ENCODE peak calls at places on chromosomes 12 and 14, in six cellular contexts. S, Q, V, X, C and J are unnamed samples.

GRCh38 chr14:59771577-59771976 is 99.0 kb downstream of the RTN1 start:
- DNase-seq in X (peak; percentile 88), V (peak; percentile 8), C (peak; percentile 10), S (no peak), Q (no peak), J (no peak)

GRCh38 chr12:93142881-93143280 is 213.8 kb upstream of the EEA1 start:
- DNase-seq in C (no peak), Q (no peak), X (no peak), S (no peak), V (no peak), J (no peak)

GRCh38 chr12:93741741-93742085 is 64.5 kb downstream of the CRADD start:
- DNase-seq in C (no peak), S (peak; percentile 30), X (no peak), V (no peak), Q (peak; percentile 57), J (peak; percentile 88)

GRCh38 chr12:113000433-113000832 is 22.1 kb downstream of the OAS2 start:
- DNase-seq in S (no peak), Q (no peak), C (no peak), V (no peak), X (no peak), J (peak; percentile 21)

GRCh38 chr14:87450193-87450592 is 542.8 kb downstream of the GALC start:
- DNase-seq in S (no peak), Q (no peak), V (no peak), X (no peak), C (no peak), J (no peak)

GRCh38 chr12:30874455-30875313 is 51.9 kb upstream of the TSPAN11 start:
- DNase-seq in X (no peak), Q (no peak), C (no peak), S (no peak), V (no peak), J (peak; percentile 36)

GRCh38 chr12:106227641-106228319 is 20.0 kb downstream of the CKAP4 start:
- DNase-seq in Q (no peak), V (no peak), C (peak; percentile 63), S (no peak), X (peak; percentile 38), J (peak; percentile 11)

GRCh38 chr12:13661005-13661887 is 320.2 kb downstream of the GRIN2B start:
- DNase-seq in S (peak; percentile 51), Q (peak; percentile 63), V (peak; percentile 47), C (peak; percentile 2), X (peak; percentile 65), J (peak; percentile 71)

GRCh38 chr14:75989134-75989533 is 3.6 kb downstream of the IFT43 start:
- DNase-seq in Q (no peak), X (peak; percentile 50), C (peak; percentile 57), S (no peak), V (peak; percentile 69), J (no peak)

GRCh38 chr12:130076752-130077151 is 85.5 kb upstream of the FZD10 start:
- DNase-seq in X (no peak), Q (no peak), S (no peak), V (no peak), C (no peak), J (no peak)

GRCh38 chr14:100640481-100641273 is 53.5 kb upstream of the BEGAIN start:
- DNase-seq in V (peak; percentile 28), X (no peak), S (no peak), Q (no peak), C (peak; percentile 40), J (no peak)

GRCh38 chr12:124504273-124505000 is 63.0 kb downstream of the NCOR2 start:
- DNase-seq in C (peak; percentile 55), Q (no peak), V (no peak), S (no peak), X (peak; percentile 19), J (no peak)

GRCh38 chr14:32980178-32980886 is 41.7 kb downstream of the NPAS3 start:
- DNase-seq in X (no peak), V (no peak), Q (no peak), S (no peak), C (no peak), J (no peak)

GRCh38 chr12:117919479-117919878 is 49.3 kb downstream of the KSR2 start:
- DNase-seq in V (no peak), X (no peak), Q (no peak), C (no peak), S (no peak), J (no peak)

GRCh38 chr14:96072076-96072475 is 32.9 kb downstream of the C14orf132 start:
- DNase-seq in C (no peak), Q (no peak), V (no peak), X (no peak), S (no peak), J (peak; percentile 12)

GRCh38 chr14:63852271-63852816 is 460 bp upstream of the SYNE2 start:
- DNase-seq in S (no peak), V (peak; percentile 20), X (peak; percentile 60), Q (no peak), C (peak; percentile 50), J (no peak)

GRCh38 chr12:1500095-1500801 is 94.1 kb downstream of the FBXL14 start:
- DNase-seq in Q (no peak), C (peak; percentile 79), X (no peak), S (no peak), V (peak; percentile 81), J (no peak)

GRCh38 chr12:124567035-124567672 is at the start of gene NCOR2:
- DNase-seq in V (no peak), X (peak; percentile 28), Q (peak; percentile 72), C (no peak), S (no peak), J (no peak)

GRCh38 chr14:68111733-68112270 is 292.2 kb downstream of the RAD51B start:
- DNase-seq in V (no peak), Q (no peak), C (no peak), X (no peak), S (no peak), J (no peak)

GRCh38 chr12:57765003-57765697 is 1.7 kb downstream of the CYP27B1 start:
- DNase-seq in C (peak; percentile 55), V (peak; percentile 17), X (peak; percentile 35), S (no peak), Q (peak; percentile 80), J (peak; percentile 78)

GRCh38 chr14:105333020-105333490 is 18.5 kb downstream of the PACS2 start:
- DNase-seq in C (no peak), V (no peak), S (no peak), X (no peak), Q (no peak), J (no peak)

GRCh38 chr12:2891240-2892053 is 756 bp downstream of the TULP3 start:
- DNase-seq in X (peak; percentile 72), S (peak; percentile 47), Q (no peak), C (peak; percentile 78), V (peak; percentile 61), J (peak; percentile 76)

GRCh38 chr12:42484996-42485395 is 104.5 kb downstream of the PRICKLE1 start:
- DNase-seq in Q (no peak), S (no peak), X (no peak), V (peak; percentile 33), C (peak; percentile 5), J (no peak)

DNA sequence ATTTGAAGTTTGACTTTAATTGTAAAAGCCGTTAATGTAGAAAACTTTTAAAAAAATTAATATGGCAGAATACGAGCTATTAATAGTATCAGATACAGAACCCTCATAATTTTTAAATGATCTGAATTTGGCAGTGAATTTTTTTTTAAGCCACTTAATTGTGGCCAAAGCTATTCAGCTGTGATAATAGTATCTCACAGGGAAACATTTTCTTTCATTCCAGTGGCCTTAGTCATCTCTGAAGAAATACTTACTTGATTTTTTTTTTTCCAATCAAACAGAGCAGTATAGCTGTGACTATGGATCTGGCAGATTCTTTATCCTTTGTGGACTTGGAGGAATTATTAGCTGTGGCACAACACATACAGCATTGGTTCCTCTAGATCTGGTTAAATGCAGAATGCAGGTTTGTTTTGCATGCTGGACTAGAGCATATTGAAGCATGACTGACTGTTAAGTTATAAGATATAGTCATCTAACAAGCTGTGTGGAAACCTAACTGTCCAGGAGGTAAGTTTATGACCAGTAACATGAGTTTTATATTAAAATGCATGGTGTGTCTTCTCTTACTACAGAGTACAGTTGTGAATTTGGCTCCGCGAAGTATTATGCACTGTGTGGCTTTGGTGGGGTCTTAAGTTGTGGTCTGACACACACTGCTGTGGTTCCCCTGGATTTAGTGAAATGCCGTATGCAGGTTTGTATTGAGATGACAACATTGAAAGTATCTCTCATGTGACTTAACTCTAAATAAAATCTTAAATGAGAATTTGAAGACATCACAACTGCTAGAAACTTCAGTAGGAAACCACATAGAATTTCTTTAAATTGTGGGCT is 1.9 kb downstream of the SLC25A3 start:
- DNase-seq in X (peak; percentile 70), S (no peak), V (peak; percentile 79), C (peak; percentile 78), Q (peak; percentile 14), J (no peak)
- H4K91ac ChIP-seq in X (no peak overlapping the region), S (no peak overlapping the region), V (no peak overlapping the region), C (no peak overlapping the region), Q (no peak overlapping the region), J (no peak overlapping the region)

GRCh38 chr14:61025239-61026223 is 44.5 kb downstream of the SLC38A6 start:
- DNase-seq in S (peak; percentile 47), Q (no peak), X (peak; percentile 88), V (peak; percentile 80), C (peak; percentile 73), J (peak; percentile 44)
- H3K4me2 ChIP-seq in S (no peak overlapping the region), Q (no peak overlapping the region), X (no peak overlapping the region), V (peak overlapping the region; percentile 79), C (no peak overlapping the region), J (no peak overlapping the region)

DNA sequence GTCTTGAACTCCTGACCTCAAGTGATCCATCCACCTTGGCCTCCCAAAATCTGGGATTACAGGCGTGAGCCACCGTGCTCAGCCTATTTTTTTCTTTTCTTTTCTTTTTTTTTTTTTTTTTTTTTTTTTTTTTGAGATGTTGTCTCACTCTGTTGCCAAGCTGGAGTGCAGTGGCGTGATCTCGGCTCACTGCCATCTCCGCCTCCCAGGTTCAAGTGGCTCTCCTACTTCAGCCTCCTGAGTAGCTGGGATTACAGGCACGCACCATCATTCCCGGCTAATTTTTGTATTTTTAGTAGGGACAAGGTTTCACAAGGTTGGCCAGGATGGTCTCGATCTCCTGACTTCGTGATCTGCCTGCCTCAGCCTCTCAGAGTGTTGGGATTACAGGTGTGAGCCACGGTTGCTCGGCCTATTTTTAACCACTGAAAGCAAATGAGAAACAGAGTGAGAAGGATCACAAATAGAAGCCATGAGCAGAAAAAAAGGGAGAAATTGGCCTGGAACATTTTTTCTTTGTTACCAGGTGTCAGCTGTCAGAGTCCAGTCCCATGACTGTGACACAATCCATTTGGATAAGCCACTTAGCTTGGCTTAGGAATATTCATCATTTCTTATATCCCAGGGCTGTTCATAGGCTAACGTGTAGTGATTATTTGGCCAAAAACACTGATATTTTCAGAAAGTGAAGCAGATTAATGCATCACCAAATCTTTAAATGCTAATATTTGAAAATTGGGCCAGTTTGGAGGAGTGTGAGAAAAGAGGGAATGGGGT is 7.9 kb upstream of the NFKBIA start:
- DNase-seq in S (no peak), V (no peak), Q (no peak), X (no peak), C (peak; percentile 44), J (no peak)
- H4K91ac ChIP-seq in S (no peak overlapping the region), V (no peak overlapping the region), Q (no peak overlapping the region), X (no peak overlapping the region), C (no peak overlapping the region), J (no peak overlapping the region)

DNA sequence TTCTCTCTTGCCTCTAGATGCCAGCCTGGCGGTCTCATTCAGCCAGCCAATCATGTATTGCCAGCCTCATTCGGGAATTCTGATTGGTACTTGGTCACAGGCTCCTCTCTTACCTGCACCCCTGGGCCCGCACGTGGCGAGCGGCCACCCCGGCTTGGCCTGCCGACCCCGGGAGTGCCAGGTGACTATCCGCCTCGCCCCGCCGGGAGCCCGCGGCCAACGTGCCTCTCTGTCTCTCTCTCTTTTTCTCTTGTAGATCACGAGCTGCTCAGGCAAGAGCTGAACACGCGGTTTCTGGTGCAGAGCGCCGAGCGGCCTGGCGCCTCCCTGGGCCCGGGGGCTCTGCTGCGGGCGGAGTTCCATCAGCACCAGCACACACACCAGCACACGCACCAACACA is 39.3 kb downstream of the LRCOL1 start:
- DNase-seq in Q (no peak), C (no peak), X (no peak), S (no peak), V (no peak), J (no peak)
- H3K4me2 ChIP-seq in Q (no peak overlapping the region), C (no peak overlapping the region), X (no peak overlapping the region), S (no peak overlapping the region), V (no peak overlapping the region), J (no peak overlapping the region)

GRCh38 chr12:68199127-68199526 is 26.5 kb downstream of the IL26 start:
- DNase-seq in S (no peak), C (no peak), V (no peak), X (no peak), Q (no peak), J (no peak)
- H4K91ac ChIP-seq in S (no peak overlapping the region), C (no peak overlapping the region), V (no peak overlapping the region), X (no peak overlapping the region), Q (no peak overlapping the region), J (no peak overlapping the region)